ENCODE peak calls at places on chromosomes 12 and 14, in seven cellular contexts. One of them, this sample, is unnamed.

GRCh38 chr12:30753761-30754382 is 879 bp downstream of the CAPRIN2 start:
- DNase-seq in A549: peak; percentile 19
- DNase-seq in spleen: no peak
- DNase-seq in adrenal gland: no peak
- DNase-seq in breast epithelium: no peak
- DNase-seq in heart left ventricle: no peak
- DNase-seq in H54: no peak
- DNase-seq in this sample: no peak

GRCh38 chr14:34160619-34161018 is 209.7 kb upstream of the EGLN3 start:
- DNase-seq in A549: no peak
- DNase-seq in spleen: no peak
- DNase-seq in adrenal gland: no peak
- DNase-seq in breast epithelium: no peak
- DNase-seq in heart left ventricle: no peak
- DNase-seq in H54: no peak
- DNase-seq in this sample: no peak

GRCh38 chr14:55721353-55721752 is 141.3 kb downstream of the KTN1 start:
- DNase-seq in A549: peak; percentile 26
- DNase-seq in spleen: no peak
- DNase-seq in adrenal gland: peak; percentile 80
- DNase-seq in breast epithelium: no peak
- DNase-seq in heart left ventricle: no peak
- DNase-seq in H54: no peak
- DNase-seq in this sample: no peak

GRCh38 chr14:28142400-28143015 is 624.1 kb upstream of the FOXG1 start:
- DNase-seq in A549: peak; percentile 29
- DNase-seq in spleen: no peak
- DNase-seq in adrenal gland: no peak
- DNase-seq in breast epithelium: no peak
- DNase-seq in heart left ventricle: no peak
- DNase-seq in H54: no peak
- DNase-seq in this sample: no peak

GRCh38 chr14:67240168-67240932 is 885 bp upstream of the PALS1 start:
- DNase-seq in A549: peak; percentile 68
- DNase-seq in spleen: peak; percentile 87
- DNase-seq in adrenal gland: peak; percentile 74
- DNase-seq in breast epithelium: peak; percentile 67
- DNase-seq in heart left ventricle: peak; percentile 76
- DNase-seq in H54: peak; percentile 16
- DNase-seq in this sample: peak; percentile 34

GRCh38 chr12:5430639-5431603 is 987 bp upstream of the NTF3 start:
- DNase-seq in A549: no peak
- DNase-seq in spleen: no peak
- DNase-seq in adrenal gland: no peak
- DNase-seq in breast epithelium: no peak
- DNase-seq in heart left ventricle: no peak
- DNase-seq in H54: no peak
- DNase-seq in this sample: no peak

GRCh38 chr14:32650665-32651064 is 288.0 kb upstream of the NPAS3 start:
- DNase-seq in A549: no peak
- DNase-seq in spleen: no peak
- DNase-seq in adrenal gland: no peak
- DNase-seq in breast epithelium: no peak
- DNase-seq in heart left ventricle: no peak
- DNase-seq in H54: no peak
- DNase-seq in this sample: no peak

GRCh38 chr12:108594-108993 is 42.0 kb downstream of the IQSEC3 start:
- DNase-seq in A549: no peak
- DNase-seq in spleen: no peak
- DNase-seq in adrenal gland: peak; percentile 71
- DNase-seq in breast epithelium: no peak
- DNase-seq in heart left ventricle: peak; percentile 47
- DNase-seq in H54: no peak
- DNase-seq in this sample: no peak

GRCh38 chr12:42469355-42470006 is 120.1 kb downstream of the PRICKLE1 start:
- DNase-seq in A549: no peak
- DNase-seq in spleen: no peak
- DNase-seq in adrenal gland: no peak
- DNase-seq in breast epithelium: no peak
- DNase-seq in heart left ventricle: no peak
- DNase-seq in H54: no peak
- DNase-seq in this sample: no peak

DNA sequence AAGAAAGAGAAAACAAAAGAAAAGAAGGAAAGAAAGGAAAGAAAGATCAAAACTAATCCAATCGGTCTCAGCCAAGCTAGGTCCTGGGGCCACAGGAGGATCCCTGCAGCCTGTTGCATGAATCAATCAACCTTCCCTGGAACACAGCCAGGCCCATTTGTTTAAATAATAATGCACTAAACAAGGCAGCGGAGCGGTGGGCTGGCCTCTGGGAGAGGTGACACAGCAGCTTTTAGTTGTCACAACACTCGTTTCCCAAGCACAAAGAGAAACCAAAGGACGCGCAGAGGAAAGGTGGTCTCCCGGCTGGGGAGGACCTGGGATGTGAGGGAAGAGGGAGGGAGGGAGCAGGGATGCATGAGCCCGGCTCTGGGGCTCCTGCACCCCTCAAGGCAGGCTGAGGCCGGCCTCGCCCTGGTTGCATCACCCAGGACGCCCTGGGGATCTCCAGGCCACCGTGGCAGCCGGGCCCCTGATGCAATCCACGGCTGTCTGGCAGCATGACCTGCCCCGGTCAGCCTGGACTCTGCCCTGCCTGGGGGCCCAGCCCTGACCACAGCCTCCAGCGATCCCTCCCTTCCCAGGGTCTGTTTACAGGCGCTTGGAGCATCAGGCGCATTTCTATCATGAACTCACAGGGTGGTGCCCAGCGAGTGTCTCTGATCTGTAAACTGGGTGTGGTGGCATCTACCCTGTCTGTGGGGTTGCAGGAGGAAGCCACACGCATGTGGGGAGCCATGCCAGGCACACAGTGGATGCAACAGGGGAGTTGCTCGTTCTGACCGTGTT is 32.5 kb downstream of the MMP17 start:
- DNase-seq in A549: peak; percentile 99
- DNase-seq in spleen: peak; percentile 90
- DNase-seq in adrenal gland: peak; percentile 68
- DNase-seq in breast epithelium: no peak
- DNase-seq in heart left ventricle: peak; percentile 45
- DNase-seq in H54: peak; percentile 93
- DNase-seq in this sample: peak; percentile 75
- TF ChIP-seq POLR2A in A549: no peak
- TF ChIP-seq POLR2A in spleen: no peak
- TF ChIP-seq POLR2A in adrenal gland: no peak
- TF ChIP-seq POLR2A in breast epithelium: no peak
- TF ChIP-seq POLR2A in heart left ventricle: no peak
- TF ChIP-seq POLR2A in H54: peak; percentile 8
- TF ChIP-seq POLR2A in this sample: peak; percentile 26

DNA sequence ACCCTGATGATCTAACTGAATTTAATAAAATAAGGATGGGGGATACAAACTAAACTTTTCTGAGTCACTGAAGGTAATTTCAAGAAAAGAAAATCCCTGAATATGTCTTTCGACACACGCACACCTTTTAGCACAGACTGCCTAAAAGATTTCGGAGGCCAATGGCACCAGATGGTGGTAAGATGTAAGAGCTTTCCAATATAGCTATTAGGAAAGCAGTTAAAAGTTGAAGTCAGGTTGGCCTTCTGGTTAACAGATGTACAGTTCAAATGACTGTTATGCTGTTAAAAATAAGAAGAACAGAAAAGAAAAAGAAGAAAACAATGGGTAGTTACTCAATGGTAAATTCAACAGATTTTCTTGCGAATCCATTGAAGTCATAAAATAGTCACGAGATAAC is 80.7 kb upstream of the KRR1 start:
- DNase-seq in A549: no peak
- DNase-seq in spleen: no peak
- DNase-seq in adrenal gland: no peak
- DNase-seq in breast epithelium: no peak
- DNase-seq in heart left ventricle: no peak
- DNase-seq in H54: no peak
- DNase-seq in this sample: no peak
- TF ChIP-seq POLR2A in A549: no peak
- TF ChIP-seq POLR2A in spleen: no peak
- TF ChIP-seq POLR2A in adrenal gland: no peak
- TF ChIP-seq POLR2A in breast epithelium: no peak
- TF ChIP-seq POLR2A in heart left ventricle: no peak
- TF ChIP-seq POLR2A in H54: no peak
- TF ChIP-seq POLR2A in this sample: no peak

GRCh38 chr14:93039649-93040315 is 75.9 kb downstream of the ITPK1 start:
- DNase-seq in A549: no peak
- DNase-seq in spleen: peak; percentile 69
- DNase-seq in adrenal gland: no peak
- DNase-seq in breast epithelium: no peak
- DNase-seq in heart left ventricle: peak; percentile 71
- DNase-seq in H54: no peak
- DNase-seq in this sample: no peak
- TF ChIP-seq POLR2A in A549: no peak
- TF ChIP-seq POLR2A in spleen: no peak
- TF ChIP-seq POLR2A in adrenal gland: no peak
- TF ChIP-seq POLR2A in breast epithelium: no peak
- TF ChIP-seq POLR2A in heart left ventricle: no peak
- TF ChIP-seq POLR2A in H54: no peak
- TF ChIP-seq POLR2A in this sample: no peak

DNA sequence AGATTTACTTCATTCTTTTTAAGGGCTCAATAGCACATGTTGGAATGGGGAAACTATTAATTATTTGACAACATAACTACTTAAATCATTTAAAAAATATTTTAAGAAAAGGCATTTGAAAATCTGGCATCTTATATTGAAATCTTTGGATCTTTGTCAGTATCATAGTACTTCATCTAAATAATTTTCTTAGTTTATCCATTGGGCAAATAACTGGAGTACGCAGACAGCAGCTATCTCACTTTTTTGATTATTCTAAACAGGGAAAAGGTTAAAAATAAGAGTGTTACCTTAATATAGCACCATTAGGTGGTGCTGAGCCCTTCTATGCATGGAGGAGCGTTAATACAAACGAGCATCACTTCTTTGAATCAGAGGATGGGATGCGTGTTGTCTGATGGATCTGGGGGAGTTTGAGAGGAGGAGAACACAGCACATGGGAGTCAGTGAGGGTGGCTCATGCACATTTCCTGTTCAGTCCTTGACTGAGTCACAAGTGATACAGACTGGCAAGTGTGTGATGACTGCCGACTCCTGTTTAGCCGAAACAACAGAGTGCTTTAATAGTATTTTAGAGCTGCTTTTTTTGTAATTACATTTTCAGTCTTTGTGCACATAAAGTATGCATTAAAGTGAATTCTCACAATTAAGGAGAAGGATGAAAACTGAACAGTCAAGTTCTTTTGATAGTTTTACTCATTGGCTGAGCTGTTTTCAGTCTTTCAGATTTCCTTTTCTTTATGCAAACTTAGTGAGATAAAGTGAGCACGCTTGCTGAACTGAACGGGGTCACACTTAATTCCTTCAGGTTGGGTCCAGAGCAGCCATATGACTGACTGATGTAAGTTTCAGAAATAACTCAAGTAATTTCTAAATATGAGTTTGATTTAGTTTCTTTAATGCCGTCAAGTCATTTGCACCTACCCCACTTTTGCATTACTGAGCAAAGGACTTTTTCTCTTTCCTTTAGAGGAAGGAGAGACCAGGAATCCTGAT is 92.7 kb downstream of the DIP2B start:
- DNase-seq in A549: peak; percentile 68
- DNase-seq in spleen: no peak
- DNase-seq in adrenal gland: no peak
- DNase-seq in breast epithelium: no peak
- DNase-seq in heart left ventricle: no peak
- DNase-seq in H54: peak; percentile 82
- DNase-seq in this sample: peak; percentile 38
- TF ChIP-seq POLR2A in A549: no peak
- TF ChIP-seq POLR2A in spleen: no peak
- TF ChIP-seq POLR2A in adrenal gland: no peak
- TF ChIP-seq POLR2A in breast epithelium: no peak
- TF ChIP-seq POLR2A in heart left ventricle: no peak
- TF ChIP-seq POLR2A in H54: no peak
- TF ChIP-seq POLR2A in this sample: no peak

GRCh38 chr14:94906991-94907587 is 137.2 kb upstream of the GSC start:
- DNase-seq in A549: no peak
- DNase-seq in spleen: peak; percentile 4
- DNase-seq in adrenal gland: no peak
- DNase-seq in breast epithelium: no peak
- DNase-seq in heart left ventricle: no peak
- DNase-seq in H54: no peak
- DNase-seq in this sample: no peak

GRCh38 chr14:94904636-94905035 is 134.7 kb upstream of the GSC start:
- DNase-seq in A549: no peak
- DNase-seq in spleen: no peak
- DNase-seq in adrenal gland: no peak
- DNase-seq in breast epithelium: no peak
- DNase-seq in heart left ventricle: no peak
- DNase-seq in H54: no peak
- DNase-seq in this sample: no peak

GRCh38 chr14:94903338-94903737 is 133.4 kb upstream of the GSC start:
- DNase-seq in A549: no peak
- DNase-seq in spleen: peak; percentile 33
- DNase-seq in adrenal gland: no peak
- DNase-seq in breast epithelium: no peak
- DNase-seq in heart left ventricle: no peak
- DNase-seq in H54: no peak
- DNase-seq in this sample: no peak

GRCh38 chr14:94906577-94906976 is 136.7 kb upstream of the GSC start:
- DNase-seq in A549: no peak
- DNase-seq in spleen: no peak
- DNase-seq in adrenal gland: no peak
- DNase-seq in breast epithelium: no peak
- DNase-seq in heart left ventricle: no peak
- DNase-seq in H54: no peak
- DNase-seq in this sample: no peak

GRCh38 chr14:94907626-94908261 is 137.8 kb upstream of the GSC start:
- DNase-seq in A549: no peak
- DNase-seq in spleen: peak; percentile 66
- DNase-seq in adrenal gland: no peak
- DNase-seq in breast epithelium: no peak
- DNase-seq in heart left ventricle: no peak
- DNase-seq in H54: no peak
- DNase-seq in this sample: no peak
- TF ChIP-seq POLR2A in A549: no peak
- TF ChIP-seq POLR2A in spleen: no peak
- TF ChIP-seq POLR2A in adrenal gland: no peak
- TF ChIP-seq POLR2A in breast epithelium: no peak
- TF ChIP-seq POLR2A in heart left ventricle: no peak
- TF ChIP-seq POLR2A in H54: no peak
- TF ChIP-seq POLR2A in this sample: no peak